ENCODE peak calls at places on chromosomes 4 and X, in eight cellular contexts. Z, W, A, P, X, R, T and H are unnamed samples.

GRCh38 chr4:97016186-97016945 is 1126.9 kb downstream of the STPG2 start:
- DNase-seq in W (no peak), A (no peak), R (no peak), P (no peak), Z (no peak), X (peak; percentile 29), T (no peak), H (peak; percentile 29)

GRCh38 chr4:121685257-121685656 is 11.5 kb downstream of the ANXA5 start:
- DNase-seq in W (no peak), X (no peak), A (no peak), P (no peak), T (no peak), Z (no peak), R (no peak), H (no peak)

GRCh38 chrX:115564243-115564642 is 3.3 kb downstream of the PLS3 start:
- DNase-seq in Z (peak; percentile 40), R (no peak), P (no peak), T (no peak), W (no peak), X (no peak), A (no peak), H (no peak)

GRCh38 chr4:110837896-110838450 is 215.1 kb upstream of the PITX2 start:
- DNase-seq in X (peak; percentile 9), T (no peak), W (no peak), A (no peak), P (no peak), Z (no peak), R (no peak), H (no peak)

GRCh38 chr4:76361689-76362412 is 55.3 kb downstream of the STBD1 start:
- DNase-seq in R (no peak), P (no peak), T (no peak), W (no peak), Z (no peak), X (peak; percentile 26), A (no peak), H (no peak)

GRCh38 chr4:7332216-7333023 is 102.3 kb downstream of the PSAPL1 start:
- DNase-seq in A (peak; percentile 36), P (no peak), W (peak; percentile 75), X (no peak), T (no peak), Z (peak; percentile 35), R (no peak), H (no peak)

GRCh38 chrX:49812177-49812576 is 16.9 kb upstream of the PAGE4 start:
- DNase-seq in A (no peak), P (no peak), Z (no peak), T (no peak), X (no peak), W (no peak), R (no peak), H (no peak)

GRCh38 chrX:138191998-138192397 is 519.5 kb downstream of the FGF13 start:
- DNase-seq in R (no peak), T (no peak), A (no peak), X (peak; percentile 68), P (no peak), Z (peak; percentile 13), W (peak; percentile 14), H (no peak)

GRCh38 chrX:113399501-113400192 is 559.0 kb upstream of the AMOT start:
- DNase-seq in P (no peak), Z (peak; percentile 31), R (no peak), A (no peak), W (peak; percentile 33), X (no peak), T (no peak), H (peak; percentile 23)

GRCh38 chr4:169133932-169134331 is 123.9 kb upstream of the CBR4 start:
- DNase-seq in X (peak; percentile 71), A (no peak), R (no peak), W (no peak), P (no peak), T (no peak), Z (no peak), H (no peak)

GRCh38 chrX:69034451-69034850 is 130.8 kb downstream of the PJA1 start:
- DNase-seq in R (no peak), T (no peak), X (peak; percentile 42), W (no peak), P (no peak), A (no peak), Z (no peak), H (no peak)

GRCh38 chrX:19342331-19342906 is 1.3 kb upstream of the PDHA1 start:
- DNase-seq in Z (no peak), X (peak; percentile 55), T (no peak), A (no peak), W (no peak), R (no peak), P (no peak), H (no peak)

GRCh38 chr4:72311291-72311690 is 257.7 kb downstream of the ADAMTS3 start:
- DNase-seq in W (no peak), Z (no peak), T (no peak), A (no peak), R (no peak), P (no peak), X (no peak), H (no peak)

GRCh38 chrX:26915064-26915463 is 548.1 kb downstream of the PPP4R3C start:
- DNase-seq in P (no peak), Z (peak; percentile 2), R (no peak), A (no peak), W (no peak), T (no peak), X (no peak), H (peak; percentile 43)

GRCh38 chr4:8644966-8645752 is 52.6 kb downstream of the CPZ start:
- DNase-seq in W (no peak), R (no peak), A (no peak), T (no peak), Z (no peak), X (no peak), P (no peak), H (no peak)

GRCh38 chr4:95506264-95506663 is 42.5 kb downstream of the UNC5C start:
- DNase-seq in A (no peak), P (no peak), R (no peak), W (no peak), X (no peak), T (no peak), Z (peak; percentile 37), H (peak; percentile 19)

GRCh38 chrX:68822641-68823410 is 6.0 kb upstream of the EFNB1 start:
- DNase-seq in A (no peak), Z (peak; percentile 72), X (peak; percentile 81), T (peak; percentile 33), P (no peak), R (no peak), W (peak; percentile 48), H (no peak)

GRCh38 chrX:13535371-13535770 is 34.0 kb upstream of the EGFL6 start:
- DNase-seq in X (no peak), T (no peak), P (no peak), R (no peak), Z (no peak), A (no peak), W (no peak), H (no peak)

GRCh38 chr4:177012918-177013545 is 220.3 kb upstream of the VEGFC start:
- DNase-seq in R (no peak), Z (no peak), P (no peak), T (no peak), X (no peak), W (no peak), A (no peak), H (no peak)

GRCh38 chr4:165207431-165208321 is at the start of gene KLHL2:
- DNase-seq in P (peak; percentile 87), R (peak; percentile 49), Z (peak; percentile 67), X (peak; percentile 91), W (peak; percentile 71), A (no peak), T (peak; percentile 50), H (no peak)

GRCh38 chr4:23366207-23366906 is 523.5 kb downstream of the PPARGC1A start:
- DNase-seq in Z (no peak), T (no peak), X (no peak), R (no peak), W (no peak), P (no peak), A (no peak), H (no peak)

GRCh38 chrX:108453841-108454240 is 14.2 kb downstream of the COL4A5 start:
- DNase-seq in R (no peak), T (no peak), A (no peak), P (no peak), X (no peak), W (no peak), Z (peak; percentile 63), H (no peak)

GRCh38 chrX:41452972-41453371 is 5.8 kb downstream of the NYX start:
- DNase-seq in T (no peak), P (no peak), X (no peak), A (peak; percentile 28), R (no peak), W (peak; percentile 79), Z (peak; percentile 70), H (peak; percentile 37)

GRCh38 chr4:14184265-14184664 is 556.7 kb upstream of the BOD1L1 start:
- DNase-seq in T (no peak), W (peak; percentile 81), X (peak; percentile 17), Z (peak; percentile 73), A (no peak), P (no peak), R (no peak), H (no peak)

GRCh38 chrX:20333672-20334071 is 67.0 kb upstream of the RPS6KA3 start:
- DNase-seq in W (no peak), P (no peak), Z (no peak), X (no peak), T (no peak), R (no peak), A (no peak), H (no peak)

GRCh38 chr4:8329859-8330761 is 60.6 kb downstream of the HTRA3 start:
- DNase-seq in R (no peak), Z (no peak), T (no peak), P (no peak), X (no peak), W (no peak), A (no peak), H (no peak)